ENCODE peak calls at places on chromosomes 13 and 19, in seven cellular contexts. O is fibroblast of lung, Q is stomach, G is progenitor cell of endocrine pancreas, Y is lower leg skin, Z is prostate gland, W is neural progenitor cell. H is an unnamed sample.

GRCh38 chr13:29752175-29752574 is 98.2 kb downstream of the UBL3 start:
- DNase-seq in W (no peak), Z (no peak), Q (no peak), G (no peak), O (no peak), Y (no peak), H (no peak)

GRCh38 chr13:77434289-77434688 is 101.2 kb upstream of the SCEL start:
- DNase-seq in O (no peak), Z (no peak), Y (no peak), W (no peak), Q (no peak), G (no peak), H (no peak)

GRCh38 chr19:1098177-1099051 is 3.2 kb upstream of the POLR2E start:
- DNase-seq in G (no peak), Q (peak), W (no peak), Z (no peak), Y (peak), O (no peak), H (peak)

GRCh38 chr13:45179428-45179827 is 21.4 kb downstream of the KCTD4 start:
- DNase-seq in Z (no peak), W (no peak), Q (no peak), Y (no peak), O (peak), G (no peak), H (no peak)

GRCh38 chr19:10835089-10835753 is 791 bp downstream of the TMED1 start:
- DNase-seq in Y (no peak), O (no peak), W (no peak), Z (peak), Q (peak), G (no peak), H (peak)

GRCh38 chr19:4567584-4568071 is 8.1 kb upstream of the SEMA6B start:
- DNase-seq in Q (peak), G (peak), Y (no peak), W (peak), O (no peak), Z (no peak), H (peak)

GRCh38 chr13:64332048-64332447 is 2898.1 kb downstream of the PCDH9 start:
- DNase-seq in G (no peak), W (no peak), Q (no peak), Y (no peak), Z (no peak), O (peak), H (no peak)

GRCh38 chr13:48160879-48161278 is 66.0 kb upstream of the MED4 start:
- DNase-seq in Q (no peak), Y (peak), G (no peak), W (no peak), O (peak), Z (no peak), H (peak)

GRCh38 chr13:95300625-95301134 is 571 bp downstream of the ABCC4 start:
- DNase-seq in Z (peak), G (peak), O (peak), Y (peak), Q (peak), W (peak), H (peak)

GRCh38 chr13:28503182-28503980 is 8.5 kb upstream of the FLT1 start:
- DNase-seq in G (no peak), Y (no peak), Q (no peak), Z (no peak), O (no peak), W (no peak), H (no peak)

GRCh38 chr13:56736966-56737365 is 403.8 kb upstream of the PRR20A start:
- DNase-seq in Z (no peak), Y (no peak), Q (no peak), G (no peak), O (no peak), W (no peak), H (peak)

GRCh38 chr19:17854061-17854460 is 5.6 kb upstream of the RPL18A start:
- DNase-seq in Y (no peak), G (no peak), W (no peak), O (no peak), Z (no peak), Q (no peak), H (no peak)

GRCh38 chr13:22176968-22177545 is 506.2 kb downstream of the FGF9 start:
- DNase-seq in Z (no peak), G (no peak), Y (no peak), O (no peak), W (no peak), Q (no peak), H (no peak)

GRCh38 chr19:17855333-17856152 is 4.2 kb upstream of the RPL18A start:
- DNase-seq in Z (peak), Y (peak), Q (peak), O (peak), G (peak), W (peak), H (peak)

GRCh38 chr19:47445937-47446402 is 25.7 kb downstream of the SLC8A2 start:
- DNase-seq in Q (peak), O (no peak), Y (no peak), G (no peak), Z (peak), W (peak), H (no peak)

GRCh38 chr19:47186337-47187022 is 44.5 kb downstream of the BBC3 start:
- DNase-seq in O (peak), Y (no peak), W (no peak), G (no peak), Z (no peak), Q (no peak), H (no peak)

DNA sequence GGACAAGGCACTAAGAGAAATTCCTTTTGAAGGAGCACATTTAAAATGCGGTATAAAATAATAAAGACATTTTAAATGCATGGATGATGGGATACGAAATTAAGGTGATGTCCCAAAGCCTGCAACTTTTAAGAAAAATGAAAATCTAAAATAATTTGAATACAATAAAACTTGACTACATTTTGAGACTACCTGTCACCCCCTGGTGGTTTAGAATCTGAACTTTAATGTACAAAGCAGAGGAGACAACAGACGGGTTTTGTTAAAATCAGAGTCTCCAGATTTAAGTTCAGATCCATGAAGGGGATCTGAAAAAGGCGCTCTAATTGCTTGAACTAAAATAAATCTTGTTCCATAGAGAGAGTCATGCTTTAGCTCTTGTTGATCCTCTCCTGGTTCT is 1129.3 kb upstream of the PCDH20 start:
- DNase-seq in O (no peak), Y (no peak), G (no peak), W (no peak), Z (no peak), Q (no peak), H (no peak)
- TF ChIP-seq CTCF in O (no peak), Y (no peak), G (no peak), W (no peak), Z (no peak), Q (no peak), H (no peak)

GRCh38 chr13:46906440-46906839 is 9.6 kb upstream of the HTR2A start:
- DNase-seq in Q (no peak), Z (no peak), W (no peak), G (no peak), Y (no peak), O (no peak), H (no peak)

GRCh38 chr13:46908511-46908910 is 11.7 kb upstream of the HTR2A start:
- DNase-seq in W (no peak), Z (no peak), Q (no peak), O (peak), Y (no peak), G (no peak), H (no peak)

GRCh38 chr13:46901721-46902120 is 4.9 kb upstream of the HTR2A start:
- DNase-seq in O (no peak), Y (no peak), Z (no peak), W (no peak), G (no peak), Q (no peak), H (no peak)

GRCh38 chr13:46903748-46904147 is 6.9 kb upstream of the HTR2A start:
- DNase-seq in W (no peak), Y (no peak), G (no peak), O (peak), Q (no peak), Z (no peak), H (no peak)

DNA sequence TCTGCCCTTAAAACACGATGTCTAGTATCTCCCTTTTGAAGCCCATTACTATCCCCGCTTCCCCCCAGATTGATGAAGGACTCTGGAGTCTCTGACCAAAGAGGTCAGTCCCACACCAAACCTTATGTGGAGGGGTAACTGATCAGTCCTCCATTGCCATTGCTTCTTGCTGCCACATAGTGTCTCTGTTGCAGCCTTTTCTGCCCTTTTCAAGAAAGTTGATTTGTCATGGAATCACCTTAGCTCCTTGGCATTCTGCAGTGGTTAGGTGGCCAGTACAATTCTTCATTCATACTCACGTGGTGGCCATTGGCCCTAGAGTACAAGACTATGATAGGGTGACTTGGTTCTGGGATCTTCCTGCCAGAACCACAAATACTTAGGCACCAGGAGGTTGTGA is 8.4 kb upstream of the HTR2A start:
- DNase-seq in Y (no peak), G (no peak), W (no peak), Q (no peak), Z (no peak), O (no peak), H (no peak)
- TF ChIP-seq CTCF in Y (no peak), G (peak), W (peak), Q (no peak), Z (no peak), O (peak), H (no peak)

GRCh38 chr13:85819513-85819912 is 20.3 kb upstream of the SLITRK6 start:
- DNase-seq in Q (no peak), G (no peak), W (no peak), Z (no peak), Y (no peak), O (no peak), H (no peak)

GRCh38 chr13:85812282-85812681 is 13.1 kb upstream of the SLITRK6 start:
- DNase-seq in Q (no peak), O (no peak), Z (no peak), G (no peak), W (no peak), Y (no peak), H (no peak)

DNA sequence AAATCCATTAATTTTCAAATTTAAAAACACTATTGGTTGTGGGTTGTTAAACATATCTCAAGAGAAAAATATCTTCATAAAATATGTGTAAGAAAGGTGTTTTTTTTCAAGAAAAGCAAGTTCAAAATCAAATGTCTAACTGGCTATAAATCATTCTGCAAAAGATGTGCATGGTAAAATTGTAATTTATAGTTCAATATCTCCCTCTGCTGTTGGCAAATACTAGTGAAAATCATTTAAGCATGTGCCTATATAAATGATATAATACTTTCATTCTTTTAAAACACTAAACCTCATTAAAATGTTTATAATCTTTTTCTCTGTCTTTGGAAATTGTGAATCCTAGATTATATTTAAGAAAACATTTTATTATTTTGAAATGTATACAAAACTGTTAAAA is 17.2 kb upstream of the SLITRK6 start:
- DNase-seq in G (no peak), Q (no peak), W (no peak), O (no peak), Z (no peak), Y (no peak), H (peak)
- TF ChIP-seq CTCF in G (peak), Q (no peak), W (peak), O (no peak), Z (no peak), Y (no peak), H (peak)

GRCh38 chr13:97125051-97125809 is 96.9 kb upstream of the MBNL2 start:
- DNase-seq in G (no peak), Z (no peak), Q (no peak), O (peak), W (peak), Y (peak), H (peak)
- TF ChIP-seq CTCF in G (no peak), Z (peak), Q (no peak), O (peak), W (peak), Y (no peak), H (no peak)

H was measured in MCF 10A.